ENCODE peak calls at places on chromosomes 3 and 15, in seven cellular contexts. P is heart right ventricle, U is transverse colon, H is dorsolateral prefrontal cortex, O is Peyer's patch, N is left ventricle myocardium inferior, D is IMR-90. Y is an unnamed sample.

GRCh38 chr3:148925841-148926240 is 60.7 kb downstream of the CPA3 start:
- DNase-seq in O (no peak), P (no peak), D (no peak), U (no peak), H (no peak), N (no peak), Y (no peak)

GRCh38 chr3:170222647-170223541 is 670 bp downstream of the PRKCI start:
- DNase-seq in D (peak; percentile 28), H (peak; percentile 32), N (no peak), P (no peak), U (peak; percentile 37), O (peak; percentile 60), Y (no peak)

GRCh38 chr15:68354923-68355322 is 77.0 kb downstream of the ITGA11 start:
- DNase-seq in O (no peak), U (no peak), N (no peak), H (no peak), P (no peak), D (peak; percentile 98), Y (no peak)

GRCh38 chr3:182755308-182756106 is 37.8 kb upstream of the ATP11B start:
- DNase-seq in H (no peak), U (no peak), N (no peak), O (no peak), P (no peak), D (peak; percentile 18), Y (no peak)

GRCh38 chr3:61571516-61572336 is 10.4 kb downstream of the PTPRG start:
- DNase-seq in H (no peak), O (no peak), D (peak; percentile 84), U (no peak), P (no peak), N (no peak), Y (no peak)

GRCh38 chr3:139123377-139124095 is 78.8 kb upstream of the PRR23C start:
- DNase-seq in P (no peak), U (no peak), N (no peak), O (no peak), H (no peak), D (no peak), Y (no peak)

GRCh38 chr3:193875601-193876321 is 260.2 kb upstream of the HES1 start:
- DNase-seq in H (no peak), D (no peak), U (no peak), P (no peak), O (no peak), N (no peak), Y (no peak)

GRCh38 chr3:55673764-55674163 is 186.7 kb upstream of the WNT5A start:
- DNase-seq in N (no peak), O (peak; percentile 83), H (no peak), P (no peak), D (no peak), U (peak; percentile 58), Y (no peak)

GRCh38 chr15:59685737-59686297 is 3.3 kb downstream of the BNIP2 start:
- DNase-seq in U (no peak), D (peak; percentile 38), O (no peak), H (no peak), N (no peak), P (no peak), Y (no peak)
- H3K27ac ChIP-seq in U (peak overlapping the region; percentile 58), D (peak overlapping the region; percentile 54), O (peak overlapping the region; percentile 51), H (no peak overlapping the region), N (peak overlapping the region; percentile 99), P (no peak overlapping the region), Y (no peak overlapping the region)

GRCh38 chr3:140424211-140424610 is 253.7 kb upstream of the TRIM42 start:
- DNase-seq in H (no peak), N (no peak), D (no peak), O (no peak), U (no peak), P (no peak), Y (no peak)
- H3K27ac ChIP-seq in H (no peak overlapping the region), N (no peak overlapping the region), D (no peak overlapping the region), O (no peak overlapping the region), U (no peak overlapping the region), P (no peak overlapping the region), Y (no peak overlapping the region)

GRCh38 chr3:41216422-41216821 is 17.1 kb downstream of the CTNNB1 start:
- DNase-seq in U (no peak), P (no peak), N (no peak), D (no peak), O (no peak), H (no peak), Y (no peak)
- H3K27ac ChIP-seq in U (no peak overlapping the region), P (no peak overlapping the region), N (no peak overlapping the region), D (no peak overlapping the region), O (no peak overlapping the region), H (no peak overlapping the region), Y (no peak overlapping the region)

DNA sequence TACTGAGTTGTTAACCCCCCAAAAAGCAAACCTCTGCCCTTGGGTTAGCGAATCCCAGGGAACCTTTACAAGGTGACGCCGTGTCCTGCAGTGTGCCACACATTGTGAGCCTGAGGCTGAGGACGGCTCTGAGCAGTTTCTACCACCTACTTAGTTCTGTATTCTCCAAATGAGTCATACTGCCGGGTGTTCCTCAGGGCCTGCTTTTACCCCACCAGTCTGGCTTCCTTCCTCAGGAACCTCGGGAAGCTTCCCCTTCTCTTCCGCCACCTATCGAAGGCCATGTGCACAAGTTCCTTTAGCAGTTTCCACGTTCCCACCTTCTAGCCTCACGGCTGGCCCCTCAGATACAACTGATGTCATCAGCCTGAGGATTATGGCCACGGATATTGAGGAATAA is 384.0 kb upstream of the TPM1 start:
- DNase-seq in H (peak; percentile 36), D (no peak), U (no peak), O (no peak), N (no peak), P (peak; percentile 14), Y (no peak)
- H3K27ac ChIP-seq in H (no peak overlapping the region), D (no peak overlapping the region), U (no peak overlapping the region), O (no peak overlapping the region), N (peak overlapping the region; percentile 16), P (no peak overlapping the region), Y (no peak overlapping the region)

DNA sequence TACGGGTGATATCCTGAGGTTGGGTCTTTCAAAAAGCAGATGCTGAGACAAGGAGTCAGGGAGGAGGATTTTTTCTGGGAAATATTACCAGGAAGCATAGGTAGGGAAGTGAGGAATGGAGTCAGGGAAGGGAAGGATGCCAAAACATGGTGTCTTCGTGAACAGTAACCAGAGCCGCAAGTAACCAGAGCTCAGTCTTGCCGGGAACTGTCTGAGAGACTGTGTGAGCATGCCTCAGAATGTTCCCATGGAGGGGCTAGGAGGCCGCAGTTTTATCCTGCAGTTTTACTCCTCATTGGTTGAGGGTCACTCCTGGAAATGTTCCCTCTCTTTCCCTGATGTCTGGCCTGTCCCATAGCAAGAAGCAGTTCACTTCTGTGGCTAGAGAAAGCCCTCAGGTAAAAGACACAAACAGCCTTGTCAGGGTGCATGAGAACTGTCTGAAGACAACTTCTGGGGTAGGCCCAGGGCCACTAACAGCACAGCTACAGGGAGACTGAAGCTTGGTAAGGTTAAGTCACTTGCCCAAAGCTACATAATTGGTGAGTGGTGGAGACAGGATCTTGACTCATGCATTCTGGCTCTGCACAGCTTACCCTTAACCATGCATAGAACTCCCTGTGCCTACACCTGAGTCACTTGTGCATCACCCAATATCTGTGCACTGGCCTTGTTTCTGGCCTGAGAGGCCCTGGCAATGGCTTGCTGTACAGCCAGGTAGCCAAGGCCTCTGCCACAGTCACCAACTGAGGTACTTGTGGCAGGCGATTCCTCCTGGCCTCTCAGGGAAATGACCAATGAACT is 76.3 kb upstream of the FRMD4B start:
- DNase-seq in N (no peak), D (no peak), H (no peak), P (no peak), U (no peak), O (no peak), Y (no peak)
- H3K27ac ChIP-seq in N (no peak overlapping the region), D (no peak overlapping the region), H (no peak overlapping the region), P (no peak overlapping the region), U (no peak overlapping the region), O (no peak overlapping the region), Y (no peak overlapping the region)

GRCh38 chr3:128082545-128082944 is 30.3 kb downstream of the SEC61A1 start:
- DNase-seq in O (no peak), U (no peak), H (no peak), P (no peak), N (no peak), D (no peak), Y (no peak)
- H3K27ac ChIP-seq in O (no peak overlapping the region), U (no peak overlapping the region), H (no peak overlapping the region), P (no peak overlapping the region), N (peak overlapping the region; percentile 88), D (no peak overlapping the region), Y (no peak overlapping the region)

GRCh38 chr15:38622317-38622716 is 57.7 kb upstream of the RASGRP1 start:
- DNase-seq in D (no peak), P (no peak), U (peak; percentile 71), N (no peak), O (peak; percentile 46), H (no peak), Y (no peak)
- H3K27ac ChIP-seq in D (no peak overlapping the region), P (no peak overlapping the region), U (no peak overlapping the region), N (no peak overlapping the region), O (no peak overlapping the region), H (no peak overlapping the region), Y (no peak overlapping the region)

Y was measured in iPS DF 6.9.